ENCODE peak calls at places on chromosomes 6 and 20, in six cellular contexts. E is neuronal stem cell; X is adrenal gland; Z is stimulated activated CD4-positive, alpha-beta T cell treated with anti-CD3 and anti-CD28 coated beads, Interleukin-2, amount 100 ng/mL, for 48 hours; N is SW480; C is fibroblast of mammary gland. H is an unnamed sample.

GRCh38 chr20:34538671-34539123 is 19.8 kb upstream of the MAP1LC3A start:
- DNase-seq in E (no peak), X (peak; percentile 70), Z (peak; percentile 56), N (peak; percentile 52), C (peak; percentile 66), H (no peak)

GRCh38 chr6:134187751-134188150 is 130.2 kb downstream of the SGK1 start:
- DNase-seq in E (no peak), X (no peak), Z (no peak), N (no peak), C (no peak), H (no peak)

GRCh38 chr6:107704377-107705013 is 119.6 kb downstream of the SCML4 start:
- DNase-seq in E (peak; percentile 54), X (peak; percentile 44), Z (peak; percentile 30), N (peak; percentile 20), C (peak; percentile 74), H (peak; percentile 27)

GRCh38 chr6:42834056-42834455 is 45.4 kb upstream of the RPL7L1 start:
- DNase-seq in E (no peak), X (no peak), Z (no peak), N (no peak), C (no peak), H (no peak)

GRCh38 chr20:11144114-11144513 is 470.3 kb upstream of the JAG1 start:
- DNase-seq in E (no peak), X (no peak), Z (no peak), N (no peak), C (peak; percentile 96), H (no peak)

GRCh38 chr20:13625241-13625981 is 13.3 kb downstream of the TASP1 start:
- DNase-seq in E (no peak), X (no peak), Z (no peak), N (no peak), C (no peak), H (no peak)

GRCh38 chr6:87921034-87921433 is 126.6 kb upstream of the SPACA1 start:
- DNase-seq in E (no peak), X (no peak), Z (no peak), N (no peak), C (no peak), H (no peak)

GRCh38 chr6:42571611-42572342 is 7.9 kb downstream of the UBR2 start:
- DNase-seq in E (no peak), X (no peak), Z (no peak), N (no peak), C (no peak), H (no peak)

GRCh38 chr6:142692942-142693341 is 252.0 kb downstream of the HIVEP2 start:
- DNase-seq in E (peak; percentile 72), X (peak; percentile 80), Z (peak; percentile 65), N (peak; percentile 52), C (peak; percentile 94), H (peak; percentile 28)

GRCh38 chr20:46946796-46947195 is 52.2 kb downstream of the EYA2 start:
- DNase-seq in E (no peak), X (no peak), Z (no peak), N (no peak), C (peak; percentile 54), H (no peak)

GRCh38 chr6:27091661-27092315 is 155.7 kb upstream of the PRSS16 start:
- DNase-seq in E (peak; percentile 37), X (no peak), Z (peak; percentile 26), N (peak; percentile 84), C (peak; percentile 95), H (peak; percentile 27)

GRCh38 chr20:4443016-4443415 is 278.7 kb upstream of the PRND start:
- DNase-seq in E (no peak), X (no peak), Z (no peak), N (no peak), C (no peak), H (no peak)